ENCODE peak calls at places on chromosomes 6 and 20, in nine cellular contexts. One of them, this sample, is unnamed. For H3K27me3 and H3K9me3, the result is how much of the 10 kb centered on the place peaks cover.

GRCh38 chr6:5422321-5422915 is 161.1 kb downstream of the FARS2 start:
- DNase-seq in transverse colon: peak
- DNase-seq in sigmoid colon: no peak
- DNase-seq in heart right ventricle: no peak
- DNase-seq in pancreas: no peak
- DNase-seq in right atrium auricular region: no peak
- DNase-seq in CD8-positive, alpha-beta T cell: no peak
- DNase-seq in tibial artery: no peak
- DNase-seq in esophagus squamous epithelium: no peak
- DNase-seq in this sample: no peak

GRCh38 chr20:39009348-39009747 is 47.2 kb downstream of the DHX35 start:
- DNase-seq in transverse colon: no peak
- DNase-seq in sigmoid colon: no peak
- DNase-seq in heart right ventricle: no peak
- DNase-seq in pancreas: no peak
- DNase-seq in right atrium auricular region: no peak
- DNase-seq in CD8-positive, alpha-beta T cell: no peak
- DNase-seq in tibial artery: no peak
- DNase-seq in esophagus squamous epithelium: no peak
- DNase-seq in this sample: no peak

GRCh38 chr6:56671651-56672461 is 29.2 kb upstream of the DST start:
- DNase-seq in transverse colon: peak
- DNase-seq in sigmoid colon: no peak
- DNase-seq in heart right ventricle: no peak
- DNase-seq in pancreas: no peak
- DNase-seq in right atrium auricular region: no peak
- DNase-seq in CD8-positive, alpha-beta T cell: no peak
- DNase-seq in tibial artery: peak
- DNase-seq in esophagus squamous epithelium: no peak
- DNase-seq in this sample: no peak

GRCh38 chr6:80382796-80383195 is 276.3 kb downstream of the BCKDHB start:
- DNase-seq in transverse colon: no peak
- DNase-seq in sigmoid colon: no peak
- DNase-seq in heart right ventricle: no peak
- DNase-seq in pancreas: no peak
- DNase-seq in right atrium auricular region: no peak
- DNase-seq in CD8-positive, alpha-beta T cell: no peak
- DNase-seq in tibial artery: no peak
- DNase-seq in esophagus squamous epithelium: no peak
- DNase-seq in this sample: no peak

GRCh38 chr6:44253307-44254101 is 3.8 kb downstream of the SLC35B2 start:
- DNase-seq in transverse colon: peak
- DNase-seq in sigmoid colon: no peak
- DNase-seq in heart right ventricle: no peak
- DNase-seq in pancreas: no peak
- DNase-seq in right atrium auricular region: no peak
- DNase-seq in CD8-positive, alpha-beta T cell: peak
- DNase-seq in tibial artery: no peak
- DNase-seq in esophagus squamous epithelium: no peak
- DNase-seq in this sample: no peak

GRCh38 chr6:67640462-67640861 is 994.6 kb upstream of the ADGRB3 start:
- DNase-seq in transverse colon: no peak
- DNase-seq in sigmoid colon: no peak
- DNase-seq in heart right ventricle: no peak
- DNase-seq in pancreas: no peak
- DNase-seq in right atrium auricular region: no peak
- DNase-seq in CD8-positive, alpha-beta T cell: no peak
- DNase-seq in tibial artery: no peak
- DNase-seq in esophagus squamous epithelium: no peak
- DNase-seq in this sample: no peak

GRCh38 chr6:7058250-7058923 is 49.4 kb upstream of the RREB1 start:
- DNase-seq in transverse colon: peak
- DNase-seq in sigmoid colon: no peak
- DNase-seq in heart right ventricle: no peak
- DNase-seq in pancreas: peak
- DNase-seq in right atrium auricular region: no peak
- DNase-seq in CD8-positive, alpha-beta T cell: no peak
- DNase-seq in tibial artery: no peak
- DNase-seq in esophagus squamous epithelium: no peak
- DNase-seq in this sample: no peak

GRCh38 chr20:54347216-54347833 is 128.1 kb upstream of the DOK5 start:
- DNase-seq in transverse colon: no peak
- DNase-seq in sigmoid colon: no peak
- DNase-seq in heart right ventricle: no peak
- DNase-seq in pancreas: no peak
- DNase-seq in right atrium auricular region: no peak
- DNase-seq in CD8-positive, alpha-beta T cell: no peak
- DNase-seq in tibial artery: no peak
- DNase-seq in esophagus squamous epithelium: no peak
- DNase-seq in this sample: no peak

GRCh38 chr20:50596694-50597021 is 86.5 kb downstream of the PTPN1 start:
- DNase-seq in transverse colon: no peak
- DNase-seq in sigmoid colon: no peak
- DNase-seq in heart right ventricle: no peak
- DNase-seq in pancreas: no peak
- DNase-seq in right atrium auricular region: no peak
- DNase-seq in CD8-positive, alpha-beta T cell: no peak
- DNase-seq in tibial artery: no peak
- DNase-seq in esophagus squamous epithelium: no peak
- DNase-seq in this sample: no peak

GRCh38 chr20:50598074-50598473 is 87.9 kb downstream of the PTPN1 start:
- DNase-seq in transverse colon: no peak
- DNase-seq in sigmoid colon: no peak
- DNase-seq in heart right ventricle: no peak
- DNase-seq in pancreas: no peak
- DNase-seq in right atrium auricular region: no peak
- DNase-seq in CD8-positive, alpha-beta T cell: no peak
- DNase-seq in tibial artery: no peak
- DNase-seq in esophagus squamous epithelium: no peak
- DNase-seq in this sample: no peak

GRCh38 chr20:50595433-50595895 is 85.3 kb downstream of the PTPN1 start:
- DNase-seq in transverse colon: no peak
- DNase-seq in sigmoid colon: no peak
- DNase-seq in heart right ventricle: no peak
- DNase-seq in pancreas: no peak
- DNase-seq in right atrium auricular region: no peak
- DNase-seq in CD8-positive, alpha-beta T cell: no peak
- DNase-seq in tibial artery: no peak
- DNase-seq in esophagus squamous epithelium: no peak
- DNase-seq in this sample: no peak

GRCh38 chr20:50595988-50596693 is 86.0 kb downstream of the PTPN1 start:
- DNase-seq in transverse colon: no peak
- DNase-seq in sigmoid colon: no peak
- DNase-seq in heart right ventricle: no peak
- DNase-seq in pancreas: no peak
- DNase-seq in right atrium auricular region: no peak
- DNase-seq in CD8-positive, alpha-beta T cell: no peak
- DNase-seq in tibial artery: no peak
- DNase-seq in esophagus squamous epithelium: no peak
- DNase-seq in this sample: no peak

DNA sequence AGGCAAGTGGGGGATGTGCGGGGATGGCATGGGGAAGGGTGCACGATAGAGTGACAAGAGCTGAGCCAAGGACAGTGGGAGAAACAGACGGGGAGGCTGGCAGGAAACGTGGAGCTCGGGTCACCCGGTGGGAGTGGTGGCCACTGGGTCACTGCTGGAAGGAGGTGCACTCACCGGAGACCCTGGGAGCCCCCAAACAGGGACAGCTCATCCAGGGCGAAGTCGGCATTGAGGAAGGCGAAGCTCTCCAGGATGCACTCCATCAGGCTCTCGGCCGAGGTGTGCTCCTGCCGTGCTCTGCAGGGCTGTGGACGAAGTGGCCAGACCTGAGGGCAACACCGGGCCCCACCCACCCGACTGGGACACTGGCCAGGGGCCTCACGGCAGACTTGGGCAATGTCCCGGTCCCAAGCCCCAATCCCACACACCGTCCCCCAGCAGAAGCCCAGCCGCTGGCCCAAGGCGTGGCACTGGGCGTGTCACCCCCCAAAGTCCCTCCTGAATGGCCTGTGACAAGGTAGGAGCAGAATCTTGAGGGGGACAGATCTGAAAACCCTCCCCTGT is 87.3 kb downstream of the PTPN1 start:
- DNase-seq in transverse colon: no peak
- DNase-seq in sigmoid colon: no peak
- DNase-seq in heart right ventricle: no peak
- DNase-seq in pancreas: no peak
- DNase-seq in right atrium auricular region: no peak
- DNase-seq in CD8-positive, alpha-beta T cell: no peak
- DNase-seq in tibial artery: no peak
- DNase-seq in esophagus squamous epithelium: no peak
- DNase-seq in this sample: no peak
- H3K27me3 ChIP-seq in transverse colon: under half
- H3K27me3 ChIP-seq in sigmoid colon: under half
- H3K27me3 ChIP-seq in heart right ventricle: under half
- H3K27me3 ChIP-seq in pancreas: under half
- H3K27me3 ChIP-seq in right atrium auricular region: under half
- H3K27me3 ChIP-seq in CD8-positive, alpha-beta T cell: under half
- H3K27me3 ChIP-seq in tibial artery: half or more
- H3K27me3 ChIP-seq in esophagus squamous epithelium: under half
- H3K27me3 ChIP-seq in this sample: under half

DNA sequence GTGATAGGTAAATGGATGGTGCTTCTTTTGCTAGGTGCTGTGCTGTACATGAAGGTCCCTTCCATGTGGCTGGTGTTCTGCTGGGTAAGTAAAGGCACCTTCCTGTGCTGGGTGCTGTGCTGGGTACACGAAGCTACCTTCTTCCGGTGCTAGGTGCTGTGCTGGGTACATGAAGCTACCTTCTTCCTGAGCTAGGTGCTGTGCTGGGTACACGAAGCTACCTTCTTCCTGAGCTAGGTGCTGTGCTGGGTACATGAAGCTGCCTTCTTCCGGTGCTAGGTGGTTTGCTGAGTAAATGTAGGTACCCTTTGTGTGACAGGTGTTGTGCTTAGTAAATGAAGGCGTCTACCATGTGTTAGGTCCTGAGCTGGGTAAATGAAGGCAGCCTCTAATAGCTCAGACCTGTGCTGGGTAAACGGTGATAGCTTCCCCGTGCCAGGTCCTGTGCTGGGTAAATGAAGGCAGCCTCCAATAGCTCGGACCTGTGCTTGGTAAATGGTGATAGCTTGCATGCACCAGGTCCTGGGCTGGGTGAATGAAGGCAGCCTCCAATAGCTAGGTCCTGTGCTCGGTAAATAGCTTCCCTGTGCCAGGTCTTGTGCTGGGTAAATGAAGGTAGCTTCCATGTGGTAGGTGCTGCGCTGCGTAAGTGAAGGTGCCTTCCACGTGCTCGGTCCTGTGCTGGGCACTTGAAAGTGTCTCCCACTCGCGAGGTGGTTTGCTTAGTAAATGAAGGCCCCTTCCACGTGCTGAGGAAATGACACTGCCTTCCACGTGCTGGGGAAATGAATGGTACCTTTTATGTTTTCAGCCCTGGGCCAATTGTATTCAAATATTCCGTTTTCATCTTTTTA is 115.5 kb downstream of the ERMARD start:
- DNase-seq in transverse colon: no peak
- DNase-seq in sigmoid colon: peak
- DNase-seq in heart right ventricle: no peak
- DNase-seq in pancreas: no peak
- DNase-seq in right atrium auricular region: no peak
- DNase-seq in CD8-positive, alpha-beta T cell: no peak
- DNase-seq in tibial artery: no peak
- DNase-seq in esophagus squamous epithelium: no peak
- DNase-seq in this sample: no peak
- H3K9me3 ChIP-seq in transverse colon: under half
- H3K9me3 ChIP-seq in sigmoid colon: under half
- H3K9me3 ChIP-seq in heart right ventricle: under half
- H3K9me3 ChIP-seq in pancreas: under half
- H3K9me3 ChIP-seq in right atrium auricular region: under half
- H3K9me3 ChIP-seq in CD8-positive, alpha-beta T cell: under half
- H3K9me3 ChIP-seq in tibial artery: under half
- H3K9me3 ChIP-seq in esophagus squamous epithelium: under half
- H3K9me3 ChIP-seq in this sample: under half

DNA sequence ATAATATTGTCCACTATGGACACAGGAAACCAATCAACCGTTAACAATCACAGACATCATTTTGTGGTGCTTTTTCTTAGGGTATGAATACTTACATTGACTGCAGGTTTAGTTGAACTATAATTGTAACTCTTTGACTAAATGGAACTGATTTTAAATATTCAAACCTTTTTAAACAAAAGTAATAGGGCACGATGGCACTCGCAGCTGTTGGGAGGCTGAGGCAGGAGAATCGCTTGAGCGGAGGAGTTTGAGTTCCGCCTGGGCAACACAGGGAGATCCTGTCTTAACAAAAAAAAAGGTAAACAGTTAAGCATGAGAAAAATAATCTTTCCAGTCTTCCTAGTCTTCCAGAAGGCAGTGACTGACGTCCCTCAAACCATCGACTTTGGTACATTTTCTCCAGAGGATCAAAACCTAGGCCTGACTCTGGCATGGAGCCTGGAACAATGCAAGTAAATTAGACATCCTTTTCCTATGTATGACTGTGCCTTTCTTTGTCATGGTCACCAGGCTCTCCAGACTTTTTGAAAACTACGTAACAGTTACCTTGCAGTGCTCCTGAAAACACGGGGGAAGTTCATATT is 16.6 kb upstream of the PRDM13 start:
- DNase-seq in transverse colon: no peak
- DNase-seq in sigmoid colon: no peak
- DNase-seq in heart right ventricle: no peak
- DNase-seq in pancreas: no peak
- DNase-seq in right atrium auricular region: no peak
- DNase-seq in CD8-positive, alpha-beta T cell: no peak
- DNase-seq in tibial artery: no peak
- DNase-seq in esophagus squamous epithelium: no peak
- DNase-seq in this sample: no peak
- H3K27me3 ChIP-seq in transverse colon: half or more
- H3K27me3 ChIP-seq in sigmoid colon: half or more
- H3K27me3 ChIP-seq in heart right ventricle: half or more
- H3K27me3 ChIP-seq in pancreas: half or more
- H3K27me3 ChIP-seq in right atrium auricular region: under half
- H3K27me3 ChIP-seq in CD8-positive, alpha-beta T cell: under half
- H3K27me3 ChIP-seq in tibial artery: half or more
- H3K27me3 ChIP-seq in esophagus squamous epithelium: half or more
- H3K27me3 ChIP-seq in this sample: under half

GRCh38 chr6:100451577-100451976 is 13.1 kb downstream of the SIM1 start:
- DNase-seq in transverse colon: no peak
- DNase-seq in sigmoid colon: no peak
- DNase-seq in heart right ventricle: no peak
- DNase-seq in pancreas: no peak
- DNase-seq in right atrium auricular region: no peak
- DNase-seq in CD8-positive, alpha-beta T cell: no peak
- DNase-seq in tibial artery: no peak
- DNase-seq in esophagus squamous epithelium: no peak
- DNase-seq in this sample: no peak

GRCh38 chr6:100453701-100454521 is 10.8 kb downstream of the SIM1 start:
- DNase-seq in transverse colon: no peak
- DNase-seq in sigmoid colon: no peak
- DNase-seq in heart right ventricle: no peak
- DNase-seq in pancreas: peak
- DNase-seq in right atrium auricular region: no peak
- DNase-seq in CD8-positive, alpha-beta T cell: no peak
- DNase-seq in tibial artery: no peak
- DNase-seq in esophagus squamous epithelium: no peak
- DNase-seq in this sample: no peak

GRCh38 chr6:100454571-100455229 is 10.0 kb downstream of the SIM1 start:
- DNase-seq in transverse colon: no peak
- DNase-seq in sigmoid colon: no peak
- DNase-seq in heart right ventricle: no peak
- DNase-seq in pancreas: no peak
- DNase-seq in right atrium auricular region: no peak
- DNase-seq in CD8-positive, alpha-beta T cell: no peak
- DNase-seq in tibial artery: no peak
- DNase-seq in esophagus squamous epithelium: no peak
- DNase-seq in this sample: no peak

GRCh38 chr6:100455230-100456124 is 9.2 kb downstream of the SIM1 start:
- DNase-seq in transverse colon: peak
- DNase-seq in sigmoid colon: no peak
- DNase-seq in heart right ventricle: no peak
- DNase-seq in pancreas: peak
- DNase-seq in right atrium auricular region: no peak
- DNase-seq in CD8-positive, alpha-beta T cell: no peak
- DNase-seq in tibial artery: no peak
- DNase-seq in esophagus squamous epithelium: no peak
- DNase-seq in this sample: no peak

DNA sequence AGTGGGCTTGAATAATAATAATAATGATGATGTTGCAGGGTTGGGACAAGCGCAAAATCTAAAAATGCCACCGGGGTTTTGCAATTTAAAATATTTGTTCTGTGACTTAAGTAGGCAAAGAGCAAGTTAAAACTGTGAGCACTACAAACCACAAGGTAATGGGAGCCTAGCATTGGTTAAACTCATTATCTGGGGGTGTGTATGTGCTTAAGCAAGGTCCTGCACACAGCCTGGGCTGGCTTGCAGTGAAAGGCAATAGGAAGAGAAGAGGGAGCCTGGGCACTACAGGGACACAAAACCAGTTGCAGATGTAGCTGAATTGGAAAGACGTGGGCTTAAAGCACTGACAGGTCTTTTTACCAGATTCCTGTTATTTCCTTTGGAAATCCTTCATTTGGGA is 11.7 kb downstream of the SIM1 start:
- DNase-seq in transverse colon: no peak
- DNase-seq in sigmoid colon: no peak
- DNase-seq in heart right ventricle: no peak
- DNase-seq in pancreas: no peak
- DNase-seq in right atrium auricular region: no peak
- DNase-seq in CD8-positive, alpha-beta T cell: no peak
- DNase-seq in tibial artery: no peak
- DNase-seq in esophagus squamous epithelium: no peak
- DNase-seq in this sample: no peak
- H3K9me3 ChIP-seq in transverse colon: under half
- H3K9me3 ChIP-seq in sigmoid colon: under half
- H3K9me3 ChIP-seq in heart right ventricle: under half
- H3K9me3 ChIP-seq in pancreas: under half
- H3K9me3 ChIP-seq in right atrium auricular region: under half
- H3K9me3 ChIP-seq in CD8-positive, alpha-beta T cell: under half
- H3K9me3 ChIP-seq in tibial artery: under half
- H3K9me3 ChIP-seq in esophagus squamous epithelium: under half
- H3K9me3 ChIP-seq in this sample: under half